ENCODE peak calls at places on chromosomes 2 and 18, in eight cellular contexts. E is GM06990, O is fibroblast of the aortic adventitia, G is IMR-90, M is endodermal cell, Z is GM23338, L is NT2/D1, P is mesendoderm. D is an unnamed sample.

GRCh38 chr2:166440313-166440712 is 53.7 kb downstream of the SCN7A start:
- DNase-seq in E (no peak), O (no peak), G (no peak), M (no peak), Z (no peak), L (no peak), P (no peak), D (no peak)

GRCh38 chr2:127094509-127095366 is 12.2 kb downstream of the BIN1 start:
- DNase-seq in E (no peak), O (peak; percentile 51), G (peak; percentile 33), M (peak; percentile 81), Z (peak; percentile 29), L (no peak), P (peak; percentile 58), D (peak; percentile 67)

GRCh38 chr2:5590836-5591235 is 101.3 kb upstream of the SOX11 start:
- DNase-seq in E (no peak), O (no peak), G (no peak), M (no peak), Z (no peak), L (no peak), P (no peak), D (no peak)

GRCh38 chr2:223032187-223033142 is 19.5 kb upstream of the KCNE4 start:
- DNase-seq in E (no peak), O (peak; percentile 49), G (no peak), M (no peak), Z (no peak), L (no peak), P (no peak), D (no peak)

GRCh38 chr2:128577141-128577930 is 258.7 kb upstream of the HS6ST1 start:
- DNase-seq in E (no peak), O (no peak), G (no peak), M (no peak), Z (no peak), L (no peak), P (no peak), D (no peak)

GRCh38 chr18:10560457-10561045 is 34.7 kb downstream of the NAPG start:
- DNase-seq in E (no peak), O (peak; percentile 83), G (peak; percentile 72), M (peak; percentile 95), Z (peak; percentile 96), L (peak; percentile 59), P (peak; percentile 86), D (peak; percentile 59)

GRCh38 chr2:132824716-132825115 is 154.7 kb upstream of the LYPD1 start:
- DNase-seq in E (no peak), O (peak; percentile 28), G (peak; percentile 77), M (no peak), Z (no peak), L (no peak), P (no peak), D (no peak)

GRCh38 chr2:190578158-190579057 is 43.9 kb upstream of the NEMP2 start:
- DNase-seq in E (no peak), O (peak; percentile 84), G (no peak), M (no peak), Z (no peak), L (no peak), P (no peak), D (peak; percentile 75)

GRCh38 chr2:133940134-133940533 is 313.7 kb upstream of the MGAT5 start:
- DNase-seq in E (no peak), O (no peak), G (no peak), M (peak; percentile 77), Z (peak; percentile 6), L (peak; percentile 3), P (no peak), D (no peak)

GRCh38 chr18:27996792-27997191 is 180.1 kb downstream of the CDH2 start:
- DNase-seq in E (no peak), O (peak; percentile 41), G (peak; percentile 66), M (no peak), Z (no peak), L (no peak), P (no peak), D (no peak)

GRCh38 chr2:240972636-240973521 is 25.5 kb upstream of the SNED1 start:
- DNase-seq in E (no peak), O (peak; percentile 60), G (no peak), M (no peak), Z (no peak), L (no peak), P (no peak), D (no peak)

GRCh38 chr2:46299365-46300263 is 2.4 kb downstream of the EPAS1 start:
- DNase-seq in E (no peak), O (peak; percentile 81), G (peak; percentile 62), M (peak; percentile 79), Z (peak; percentile 61), L (no peak), P (peak; percentile 67), D (peak; percentile 77)

GRCh38 chr2:228600265-228600664 is 418.8 kb upstream of the SPHKAP start:
- DNase-seq in E (no peak), O (peak; percentile 74), G (peak; percentile 88), M (no peak), Z (no peak), L (no peak), P (no peak), D (no peak)

GRCh38 chr2:19068206-19068605 is 290.2 kb downstream of the OSR1 start:
- DNase-seq in E (no peak), O (no peak), G (no peak), M (no peak), Z (no peak), L (no peak), P (no peak), D (no peak)

GRCh38 chr2:9178905-9179571 is 27.6 kb upstream of the ASAP2 start:
- DNase-seq in E (peak; percentile 28), O (peak; percentile 96), G (peak; percentile 88), M (no peak), Z (no peak), L (no peak), P (no peak), D (peak; percentile 76)

GRCh38 chr2:27016801-27017325 is 15.9 kb upstream of the TMEM214 start:
- DNase-seq in E (no peak), O (peak; percentile 87), G (peak; percentile 77), M (peak; percentile 90), Z (peak; percentile 97), L (peak; percentile 71), P (peak; percentile 86), D (peak; percentile 66)

DNA sequence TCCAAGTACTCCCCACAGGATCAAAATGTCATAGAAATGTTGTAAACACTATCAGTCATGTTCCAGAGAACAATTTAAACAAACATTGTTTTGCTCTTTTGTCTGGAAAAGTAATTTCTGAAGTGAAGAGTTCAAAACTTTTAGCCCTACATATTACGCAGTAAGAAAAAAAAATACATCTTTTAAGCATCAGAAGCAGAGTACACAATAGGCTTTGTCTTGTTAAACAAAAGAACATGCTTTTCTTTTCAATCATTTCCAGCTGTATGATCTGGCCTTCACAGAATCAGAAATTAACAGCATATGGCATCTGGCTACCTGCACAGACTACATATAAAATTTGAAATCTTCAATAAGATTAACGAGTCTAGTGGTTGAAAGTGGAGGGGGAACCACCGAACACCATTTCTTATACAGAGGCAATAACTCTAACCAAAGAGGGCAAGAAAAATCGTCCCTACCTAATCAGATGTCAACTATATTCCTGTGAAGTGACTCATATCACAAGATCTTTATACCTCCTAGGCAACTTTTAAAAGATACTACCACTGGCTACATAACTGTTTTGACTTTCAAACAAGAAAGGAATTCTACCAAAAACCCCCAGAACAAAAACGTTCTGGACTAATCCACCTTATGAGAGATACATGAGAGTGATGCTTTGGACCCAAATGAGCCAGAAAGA is 149.3 kb downstream of the EXOC6B start:
- DNase-seq in E (no peak), O (peak; percentile 31), G (peak; percentile 23), M (no peak), Z (no peak), L (no peak), P (no peak), D (no peak)
- H3K4me3 ChIP-seq in E (no peak overlapping the region), O (no peak overlapping the region), G (no peak overlapping the region), M (no peak overlapping the region), Z (no peak overlapping the region), L (no peak overlapping the region), P (no peak overlapping the region), D (no peak overlapping the region)

DNA sequence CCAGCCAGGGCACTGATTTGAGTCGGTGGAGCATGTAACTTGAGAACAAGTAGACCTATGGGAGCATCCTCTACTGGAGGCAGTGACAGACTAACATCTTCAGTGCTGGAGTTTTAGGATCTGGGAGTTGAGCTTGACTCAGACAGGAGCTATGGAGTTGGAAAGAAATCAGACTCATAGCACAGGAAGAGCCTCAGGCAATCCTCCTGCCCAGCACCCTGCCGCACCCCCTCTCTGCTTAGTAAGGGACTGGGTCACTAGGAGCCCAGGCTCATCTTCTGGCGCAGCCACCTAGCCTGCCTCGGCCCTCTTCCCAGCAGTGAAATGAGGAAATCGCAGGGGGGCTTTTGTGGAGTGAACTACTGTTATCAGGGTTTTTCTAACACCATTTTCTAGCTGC is 3.6 kb downstream of the ARID5A start:
- DNase-seq in E (no peak), O (peak; percentile 41), G (peak; percentile 59), M (peak; percentile 42), Z (no peak), L (no peak), P (peak; percentile 30), D (no peak)
- H3K4me3 ChIP-seq in E (peak overlapping the region; percentile 16), O (no peak overlapping the region), G (no peak overlapping the region), M (no peak overlapping the region), Z (peak overlapping the region; percentile 77), L (no peak overlapping the region), P (no peak overlapping the region), D (no peak overlapping the region)

GRCh38 chr18:55795101-55795669 is 207.2 kb upstream of the TCF4 start:
- DNase-seq in E (no peak), O (peak; percentile 32), G (peak; percentile 17), M (no peak), Z (no peak), L (no peak), P (no peak), D (no peak)

GRCh38 chr18:55786651-55787272 is 198.8 kb upstream of the TCF4 start:
- DNase-seq in E (no peak), O (no peak), G (peak; percentile 36), M (no peak), Z (no peak), L (no peak), P (no peak), D (no peak)

GRCh38 chr18:55794288-55795052 is 206.5 kb upstream of the TCF4 start:
- DNase-seq in E (no peak), O (peak; percentile 80), G (peak; percentile 65), M (no peak), Z (no peak), L (no peak), P (no peak), D (no peak)

GRCh38 chr18:55787674-55788073 is 199.7 kb upstream of the TCF4 start:
- DNase-seq in E (no peak), O (no peak), G (no peak), M (no peak), Z (no peak), L (no peak), P (no peak), D (no peak)

DNA sequence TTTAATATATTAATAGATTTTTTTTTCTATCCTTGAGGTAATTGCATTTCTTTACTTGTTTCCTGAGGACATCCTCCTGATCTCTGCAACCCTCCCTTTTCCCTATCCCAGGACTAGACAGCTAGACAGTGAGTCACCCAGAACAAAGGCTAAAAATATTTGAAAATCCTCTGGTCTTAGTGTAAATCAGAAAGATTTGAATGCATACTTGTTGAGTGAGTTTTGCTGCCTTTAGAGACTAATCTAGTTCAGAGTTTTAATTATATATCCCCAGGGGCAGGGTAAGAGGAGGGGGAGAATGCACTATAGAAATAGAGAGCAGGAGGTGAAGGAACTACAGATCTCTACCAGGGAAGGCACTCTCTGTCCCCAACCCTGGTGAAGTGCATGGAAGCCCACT is 202.3 kb upstream of the TCF4 start:
- DNase-seq in E (no peak), O (peak; percentile 87), G (peak; percentile 90), M (no peak), Z (no peak), L (no peak), P (no peak), D (no peak)
- H3K4me3 ChIP-seq in E (no peak overlapping the region), O (no peak overlapping the region), G (no peak overlapping the region), M (no peak overlapping the region), Z (no peak overlapping the region), L (no peak overlapping the region), P (no peak overlapping the region), D (no peak overlapping the region)

GRCh38 chr2:218406949-218407703 is 7.5 kb downstream of the CTDSP1 start:
- DNase-seq in E (no peak), O (peak; percentile 62), G (peak; percentile 37), M (peak; percentile 60), Z (no peak), L (no peak), P (no peak), D (peak; percentile 79)
- H3K4me3 ChIP-seq in E (peak overlapping the region; percentile 47), O (peak overlapping the region; percentile 60), G (peak overlapping the region; percentile 36), M (peak overlapping the region; percentile 78), Z (peak overlapping the region; percentile 61), L (peak overlapping the region; percentile 49), P (no peak overlapping the region), D (peak overlapping the region; percentile 30)

D was measured in transverse colon.